ENCODE peak calls at places on chromosome 5, in eight cellular contexts. F, Q, M, T, Y, K, E and I are unnamed samples.

GRCh38 chr5:112811023-112811422 is 50.1 kb upstream of the SRP19 start:
- DNase-seq in F (no peak), K (no peak), T (no peak), E (no peak), M (no peak), Q (no peak), Y (no peak), I (no peak)

GRCh38 chr5:4862500-4862899 is 277.6 kb upstream of the ADAMTS16 start:
- DNase-seq in M (peak; percentile 69), E (peak; percentile 60), K (peak; percentile 40), F (peak; percentile 66), Q (peak; percentile 64), Y (peak; percentile 41), T (peak; percentile 41), I (peak; percentile 58)

GRCh38 chr5:104189031-104189430 is 626.4 kb upstream of the NUDT12 start:
- DNase-seq in T (no peak), F (peak; percentile 1), E (no peak), K (no peak), Q (no peak), M (no peak), Y (no peak), I (peak; percentile 62)

GRCh38 chr5:176810084-176810597 is at the start of gene UNC5A:
- DNase-seq in Y (peak; percentile 47), M (peak; percentile 74), T (peak; percentile 91), E (peak; percentile 55), Q (peak; percentile 88), F (no peak), K (no peak), I (peak; percentile 51)

GRCh38 chr5:134466241-134467069 is 54.8 kb upstream of the CDKN2AIPNL start:
- DNase-seq in K (no peak), Q (peak; percentile 82), M (peak; percentile 90), T (peak; percentile 83), Y (no peak), E (peak; percentile 94), F (peak; percentile 77), I (peak; percentile 92)

GRCh38 chr5:124200381-124200780 is 546.1 kb downstream of the ZNF608 start:
- DNase-seq in Q (no peak), M (no peak), F (peak; percentile 6), K (no peak), E (no peak), T (no peak), Y (no peak), I (peak; percentile 22)

GRCh38 chr5:151155777-151156731 is 1.5 kb downstream of the ANXA6 start:
- DNase-seq in Q (peak; percentile 24), T (peak; percentile 87), F (peak; percentile 75), Y (peak; percentile 41), K (peak; percentile 54), M (no peak), E (peak; percentile 42), I (no peak)

GRCh38 chr5:121503111-121503840 is 348.4 kb upstream of the FTMT start:
- DNase-seq in T (peak; percentile 17), Q (peak; percentile 57), Y (peak; percentile 8), M (peak; percentile 85), E (peak; percentile 65), K (peak; percentile 25), F (peak; percentile 3), I (peak; percentile 57)

GRCh38 chr5:163760498-163760897 is 255.1 kb downstream of the MAT2B start:
- DNase-seq in Y (no peak), Q (no peak), M (no peak), T (no peak), E (no peak), F (peak; percentile 89), K (no peak), I (peak; percentile 18)

GRCh38 chr5:83518676-83519075 is 47.1 kb downstream of the VCAN start:
- DNase-seq in Q (no peak), M (no peak), E (no peak), T (no peak), F (peak; percentile 23), K (no peak), Y (no peak), I (no peak)

GRCh38 chr5:178332096-178332780 is 99.6 kb upstream of the PHYKPL start:
- DNase-seq in F (no peak), M (no peak), T (no peak), Y (no peak), K (no peak), E (no peak), Q (no peak), I (no peak)

GRCh38 chr5:80672140-80672736 is 17.5 kb upstream of the DHFR start:
- DNase-seq in Y (peak; percentile 78), M (peak; percentile 89), F (peak; percentile 79), T (peak; percentile 69), E (peak; percentile 84), Q (peak; percentile 82), K (peak; percentile 72), I (peak; percentile 79)

GRCh38 chr5:18202147-18202546 is 567.9 kb downstream of the TAF11L14 start:
- DNase-seq in T (no peak), M (no peak), Q (no peak), F (no peak), K (no peak), E (no peak), Y (no peak), I (no peak)

GRCh38 chr5:178330791-178331404 is 98.3 kb upstream of the PHYKPL start:
- DNase-seq in M (no peak), T (no peak), Y (no peak), F (no peak), K (no peak), E (no peak), Q (no peak), I (peak; percentile 15)

GRCh38 chr5:174354571-174354970 is 309.1 kb downstream of the NSG2 start:
- DNase-seq in Q (no peak), K (no peak), T (no peak), E (no peak), Y (no peak), M (no peak), F (peak; percentile 9), I (no peak)

GRCh38 chr5:55868846-55869245 is 17.7 kb downstream of the IL31RA start:
- DNase-seq in K (no peak), M (no peak), F (peak; percentile 97), Q (no peak), E (peak; percentile 76), Y (no peak), T (no peak), I (peak; percentile 90)

GRCh38 chr5:142432961-142433360 is 108.1 kb upstream of the SPRY4 start:
- DNase-seq in T (no peak), F (no peak), M (no peak), K (no peak), E (no peak), Q (no peak), Y (no peak), I (no peak)
- H3K4me1 ChIP-seq in T (peaks cover 25% of the 10 kb centered on the region), F (peaks cover 13% of the 10 kb centered on the region), M (peaks cover 12% of the 10 kb centered on the region), K (no peaks in the 10 kb centered on the region), E (no peaks in the 10 kb centered on the region), Q (peaks cover 13% of the 10 kb centered on the region), Y (no peaks in the 10 kb centered on the region), I (no peaks in the 10 kb centered on the region)

DNA sequence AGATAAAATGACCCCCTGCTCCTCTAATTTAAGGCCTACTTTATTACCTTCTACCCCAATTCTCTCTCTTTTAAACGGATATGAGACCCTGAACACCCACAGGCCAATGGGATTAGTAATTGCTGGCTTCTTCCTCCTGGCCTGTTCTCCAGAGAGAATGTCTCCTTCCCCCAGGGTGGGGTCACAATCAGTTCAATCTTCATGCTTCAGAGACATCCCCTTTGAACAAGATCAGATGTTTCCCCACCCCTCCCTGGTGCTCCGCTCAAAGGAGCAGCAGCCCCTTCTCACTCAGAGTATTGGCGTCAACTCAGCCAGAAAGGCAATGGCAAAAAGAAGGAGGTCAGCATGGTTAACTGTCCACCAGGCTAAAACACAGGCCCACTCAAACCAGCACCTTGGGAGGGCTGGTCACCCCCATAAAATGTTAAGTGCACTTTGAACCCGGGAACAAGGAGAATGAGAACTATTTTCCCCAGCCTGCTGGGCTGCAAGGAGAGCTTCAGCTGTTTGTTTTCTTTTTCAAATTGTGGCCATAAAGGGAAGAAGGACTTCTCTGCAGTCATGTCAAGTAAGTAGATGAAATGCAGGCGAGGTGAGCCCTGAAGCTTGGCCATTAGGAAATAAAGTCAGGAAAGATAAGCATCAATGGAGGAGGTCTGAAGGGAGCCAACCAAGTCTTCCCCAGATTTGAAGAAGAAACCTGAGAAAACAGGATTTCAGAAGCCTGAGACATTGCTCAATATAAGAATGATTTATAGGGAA is 20.1 kb downstream of the LHFPL2 start:
- DNase-seq in K (no peak), M (no peak), E (no peak), F (no peak), T (peak; percentile 54), Y (no peak), Q (peak; percentile 18), I (no peak)
- H3K27ac ChIP-seq in K (no peak overlapping the region), M (peak overlapping the region; percentile 19), E (peak overlapping the region; percentile 26), F (no peak overlapping the region), T (peak overlapping the region; percentile 56), Y (no peak overlapping the region), Q (no peak overlapping the region), I (no peak overlapping the region)

GRCh38 chr5:32828492-32828891 is 117.4 kb downstream of the NPR3 start:
- DNase-seq in Q (no peak), T (no peak), Y (no peak), K (no peak), E (no peak), F (peak; percentile 51), M (no peak), I (peak; percentile 16)
- TF ChIP-seq EZH2phosphoT487 in Q (no peak), T (no peak), Y (no peak), K (no peak), E (no peak), F (no peak), M (no peak), I (no peak)

GRCh38 chr5:139668064-139668880 is 20.1 kb downstream of the CXXC5 start:
- DNase-seq in F (peak; percentile 72), K (peak; percentile 77), M (peak; percentile 82), Q (peak; percentile 67), Y (peak; percentile 56), T (peak; percentile 91), E (peak; percentile 35), I (peak; percentile 43)

GRCh38 chr5:139667730-139668063 is 19.5 kb downstream of the CXXC5 start:
- DNase-seq in M (no peak), F (peak; percentile 87), Q (no peak), T (peak; percentile 59), E (no peak), Y (no peak), K (no peak), I (no peak)

GRCh38 chr5:139669681-139670368 is 21.7 kb downstream of the CXXC5 start:
- DNase-seq in Y (peak; percentile 92), M (no peak), F (no peak), T (peak; percentile 86), K (peak; percentile 76), E (no peak), Q (no peak), I (no peak)

GRCh38 chr5:139670369-139671095 is 22.4 kb downstream of the CXXC5 start:
- DNase-seq in K (peak; percentile 96), E (no peak), Q (peak; percentile 52), M (no peak), T (peak; percentile 59), F (no peak), Y (peak; percentile 98), I (no peak)

DNA sequence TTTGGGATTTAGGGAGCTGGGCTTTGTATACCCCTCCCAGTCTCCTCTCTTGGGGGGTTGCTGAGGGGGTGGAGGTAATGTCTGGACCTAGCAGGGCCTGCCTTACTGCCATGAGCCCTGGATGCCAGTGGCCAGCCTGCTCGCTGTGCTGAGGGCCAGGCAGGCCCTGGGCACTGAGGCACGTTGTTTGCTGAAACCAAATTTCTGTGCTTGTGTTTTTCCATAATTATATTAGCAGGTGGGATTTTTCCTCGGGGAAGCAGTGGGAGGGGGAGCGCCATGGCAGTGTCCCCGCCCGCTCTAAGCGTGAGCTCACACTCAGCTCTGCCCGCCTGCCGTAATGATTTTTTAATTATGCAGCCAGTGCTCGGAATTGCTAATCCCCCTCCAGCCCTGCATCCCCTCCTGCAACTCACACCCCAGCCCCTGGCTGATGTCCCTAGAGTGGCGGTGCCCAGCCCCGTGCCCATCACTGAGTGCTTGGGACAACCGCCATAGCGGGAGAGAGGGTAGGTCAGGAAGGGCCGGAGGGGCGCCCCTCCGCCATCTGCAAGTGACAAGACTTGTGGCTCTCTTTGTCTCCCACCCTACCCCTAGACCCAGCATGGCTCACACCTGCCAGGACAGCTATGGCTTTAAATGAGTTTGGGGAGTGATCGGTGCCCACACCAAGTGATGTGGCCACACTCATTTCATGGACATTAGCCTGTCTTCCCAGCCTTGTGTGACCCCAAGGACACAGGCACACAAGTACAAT is 21.0 kb downstream of the CXXC5 start:
- DNase-seq in Y (peak; percentile 49), M (no peak), K (peak; percentile 10), T (no peak), Q (no peak), F (no peak), E (no peak), I (no peak)
- H3K4me1 ChIP-seq in Y (peaks cover 89% of the 10 kb centered on the region), M (peaks cover 43% of the 10 kb centered on the region), K (peaks cover 35% of the 10 kb centered on the region), T (peaks cover 93% of the 10 kb centered on the region), Q (peaks cover 36% of the 10 kb centered on the region), F (peaks cover 25% of the 10 kb centered on the region), E (peaks cover 22% of the 10 kb centered on the region), I (peaks cover 14% of the 10 kb centered on the region)